ENCODE peak calls at places on chromosome 14, in six cellular contexts. G, N, U, A, E and Z are unnamed samples.

GRCh38 chr14:21924479-21924878 is 250.9 kb upstream of the OR4E1 start:
- DNase-seq in G (no peak), N (peak; percentile 46), U (peak; percentile 42), A (no peak), E (peak; percentile 98), Z (peak; percentile 13)

GRCh38 chr14:87745507-87746118 is 247.4 kb downstream of the GALC start:
- DNase-seq in G (no peak), N (peak; percentile 7), U (no peak), A (no peak), E (peak; percentile 22), Z (peak; percentile 63)

GRCh38 chr14:64720190-64720589 is 16.0 kb downstream of the PLEKHG3 start:
- DNase-seq in G (peak; percentile 84), N (no peak), U (peak; percentile 81), A (no peak), E (no peak), Z (no peak)

GRCh38 chr14:49970474-49971147 is 77.7 kb downstream of the ARF6 start:
- DNase-seq in G (peak; percentile 80), N (peak; percentile 27), U (no peak), A (no peak), E (peak; percentile 48), Z (no peak)

GRCh38 chr14:57290753-57291152 is 22.0 kb downstream of the AP5M1 start:
- DNase-seq in G (no peak), N (no peak), U (no peak), A (no peak), E (no peak), Z (no peak)

GRCh38 chr14:100078997-100079561 is 13.9 kb downstream of the EVL start:
- DNase-seq in G (peak; percentile 84), N (peak; percentile 14), U (peak; percentile 62), A (peak; percentile 85), E (no peak), Z (peak; percentile 38)

GRCh38 chr14:76181546-76181945 is 29.8 kb downstream of the GPATCH2L start:
- DNase-seq in G (no peak), N (no peak), U (no peak), A (no peak), E (peak; percentile 3), Z (no peak)

GRCh38 chr14:71751264-71751663 is 181.0 kb upstream of the RGS6 start:
- DNase-seq in G (no peak), N (no peak), U (no peak), A (no peak), E (no peak), Z (no peak)

GRCh38 chr14:100406505-100407131 is 83.5 kb downstream of the SLC25A47 start:
- DNase-seq in G (no peak), N (no peak), U (peak; percentile 79), A (no peak), E (no peak), Z (no peak)

GRCh38 chr14:102279282-102279681 is 25.7 kb downstream of the MOK start:
- DNase-seq in G (peak; percentile 18), N (no peak), U (no peak), A (no peak), E (no peak), Z (no peak)

GRCh38 chr14:101027291-101027690 is 123.8 kb upstream of the RTL1 start:
- DNase-seq in G (peak; percentile 53), N (no peak), U (no peak), A (no peak), E (no peak), Z (no peak)

GRCh38 chr14:24150993-24151392 is 3.7 kb downstream of the RNF31 start:
- DNase-seq in G (no peak), N (no peak), U (no peak), A (no peak), E (no peak), Z (no peak)

GRCh38 chr14:55332654-55333570 is 61.7 kb downstream of the FBXO34 start:
- DNase-seq in G (no peak), N (peak; percentile 62), U (no peak), A (no peak), E (no peak), Z (no peak)

GRCh38 chr14:84036863-84037262 is 1493.1 kb upstream of the FLRT2 start:
- DNase-seq in G (no peak), N (peak; percentile 65), U (no peak), A (no peak), E (no peak), Z (no peak)

GRCh38 chr14:58239259-58240210 is 5.1 kb upstream of the PSMA3 start:
- DNase-seq in G (peak; percentile 94), N (peak; percentile 54), U (peak; percentile 79), A (peak; percentile 96), E (peak; percentile 73), Z (peak; percentile 24)

GRCh38 chr14:59897757-59898383 is 22.1 kb upstream of the LRRC9 start:
- DNase-seq in G (no peak), N (no peak), U (peak; percentile 21), A (no peak), E (peak; percentile 18), Z (no peak)

GRCh38 chr14:106094654-106095189 is 568.3 kb downstream of the TMEM121 start:
- DNase-seq in G (no peak), N (no peak), U (peak; percentile 24), A (no peak), E (no peak), Z (peak; percentile 8)

GRCh38 chr14:85714046-85714445 is 184.1 kb downstream of the FLRT2 start:
- DNase-seq in G (no peak), N (no peak), U (no peak), A (no peak), E (no peak), Z (no peak)

GRCh38 chr14:23464700-23465099 is 4.8 kb upstream of the NGDN start:
- DNase-seq in G (no peak), N (no peak), U (no peak), A (no peak), E (no peak), Z (no peak)

GRCh38 chr14:50396636-50397460 is at the start of gene CDKL1:
- DNase-seq in G (peak; percentile 89), N (no peak), U (peak; percentile 78), A (no peak), E (no peak), Z (peak; percentile 74)

GRCh38 chr14:50399251-50400032 is 2.8 kb upstream of the CDKL1 start:
- DNase-seq in G (no peak), N (no peak), U (peak; percentile 80), A (no peak), E (no peak), Z (no peak)

GRCh38 chr14:69263364-69263763 is 3.4 kb downstream of the GALNT16 start:
- DNase-seq in G (peak; percentile 94), N (no peak), U (peak; percentile 18), A (no peak), E (no peak), Z (no peak)

GRCh38 chr14:106518054-106518943 is 991.9 kb downstream of the TMEM121 start:
- DNase-seq in G (no peak), N (peak; percentile 62), U (peak; percentile 67), A (no peak), E (peak; percentile 14), Z (peak; percentile 62)

GRCh38 chr14:68685419-68686211 is 107.3 kb downstream of the ZFP36L1 start:
- DNase-seq in G (peak; percentile 82), N (peak; percentile 92), U (peak; percentile 57), A (no peak), E (peak; percentile 98), Z (peak; percentile 74)

GRCh38 chr14:74501135-74501614 is 7.6 kb downstream of the ISCA2 start:
- DNase-seq in G (peak; percentile 92), N (no peak), U (peak; percentile 46), A (no peak), E (peak; percentile 31), Z (no peak)
- TF ChIP-seq CTCF in G (no peak), N (peak; percentile 3), U (peak; percentile 37), A (peak; percentile 76), E (peak; percentile 67), Z (peak; percentile 14)

GRCh38 chr14:93921001-93921797 is 5.9 kb upstream of the FAM181A start:
- DNase-seq in G (no peak), N (no peak), U (no peak), A (no peak), E (no peak), Z (no peak)
- TF ChIP-seq CTCF in G (no peak), N (no peak), U (no peak), A (no peak), E (no peak), Z (no peak)

GRCh38 chr14:96086574-96087077 is 47.5 kb downstream of the C14orf132 start:
- DNase-seq in G (no peak), N (no peak), U (no peak), A (no peak), E (no peak), Z (no peak)
- TF ChIP-seq CTCF in G (no peak), N (no peak), U (no peak), A (no peak), E (no peak), Z (no peak)

GRCh38 chr14:92122351-92122677 is 545 bp downstream of the CPSF2 start:
- DNase-seq in G (no peak), N (peak; percentile 26), U (peak; percentile 23), A (no peak), E (peak; percentile 39), Z (no peak)

GRCh38 chr14:92121670-92122350 is at the start of the genes CPSF2 and NDUFB1:
- DNase-seq in G (peak; percentile 96), N (peak; percentile 54), U (peak; percentile 85), A (peak; percentile 93), E (peak; percentile 89), Z (peak; percentile 88)

GRCh38 chr14:92122761-92123160 is 992 bp downstream of the CPSF2 start:
- DNase-seq in G (no peak), N (no peak), U (no peak), A (no peak), E (no peak), Z (no peak)

GRCh38 chr14:92121207-92121669 is 268 bp downstream of the NDUFB1 start:
- DNase-seq in G (no peak), N (peak; percentile 28), U (peak; percentile 39), A (peak; percentile 96), E (peak; percentile 52), Z (no peak)
- TF ChIP-seq CTCF in G (no peak), N (no peak), U (no peak), A (no peak), E (no peak), Z (no peak)